ENCODE peak calls at places on chromosome 18, in eight cellular contexts. S is tibial nerve; X is WERI-Rb-1; F is psoas muscle; Y is CD8-positive, alpha-beta T cell; T is ovary; K is skeletal muscle cell; J is GM12865. V is an unnamed sample.

GRCh38 chr18:51668101-51668500 is 470.6 kb upstream of the MEX3C start:
- DNase-seq in Y (no peak), F (peak), J (peak), T (no peak), S (peak), K (no peak), X (peak), V (no peak)

GRCh38 chr18:1002653-1003178 is 98.0 kb downstream of the ADCYAP1 start:
- DNase-seq in X (no peak), K (no peak), S (no peak), T (no peak), Y (no peak), J (no peak), F (no peak), V (no peak)

GRCh38 chr18:31243740-31244512 is 74.0 kb upstream of the DSG1 start:
- DNase-seq in J (no peak), X (no peak), T (no peak), Y (no peak), S (no peak), F (no peak), K (no peak), V (no peak)

GRCh38 chr18:51342815-51343214 is 145.3 kb upstream of the MEX3C start:
- DNase-seq in J (no peak), S (no peak), X (no peak), F (no peak), T (no peak), Y (no peak), K (peak), V (no peak)

GRCh38 chr18:75208836-75209128 is 157 bp downstream of the PTGR3 start:
- DNase-seq in T (no peak), J (no peak), S (no peak), Y (peak), K (no peak), F (no peak), X (no peak), V (no peak)

GRCh38 chr18:6994719-6995430 is 122.7 kb downstream of the LAMA1 start:
- DNase-seq in Y (no peak), T (no peak), S (no peak), J (no peak), X (no peak), F (no peak), K (no peak), V (no peak)

GRCh38 chr18:6731197-6731596 is 1.7 kb downstream of the ARHGAP28 start:
- DNase-seq in K (peak), J (no peak), T (peak), X (no peak), Y (no peak), F (no peak), S (no peak), V (no peak)

GRCh38 chr18:66993492-66993891 is 389.6 kb upstream of the CDH19 start:
- DNase-seq in Y (no peak), K (no peak), X (no peak), F (no peak), J (no peak), T (no peak), S (no peak), V (no peak)

GRCh38 chr18:78757014-78757413 is 222.6 kb upstream of the SALL3 start:
- DNase-seq in J (no peak), T (no peak), X (no peak), K (no peak), Y (no peak), S (no peak), F (no peak), V (no peak)

GRCh38 chr18:46321954-46322353 is 217.8 kb downstream of the HAUS1 start:
- DNase-seq in F (no peak), J (no peak), X (no peak), K (no peak), S (no peak), T (no peak), Y (no peak), V (no peak)

GRCh38 chr18:24197412-24197811 is 58.5 kb downstream of the CABYR start:
- DNase-seq in Y (no peak), X (no peak), S (no peak), K (no peak), F (no peak), T (no peak), J (no peak), V (no peak)

GRCh38 chr18:59988098-59988706 is 88.4 kb downstream of the PMAIP1 start:
- DNase-seq in Y (peak), K (peak), S (no peak), F (peak), T (no peak), X (peak), J (peak), V (no peak)

GRCh38 chr18:5890261-5890605 is 5.1 kb downstream of the TMEM200C start:
- DNase-seq in K (no peak), X (peak), T (peak), S (no peak), Y (no peak), J (no peak), F (no peak), V (no peak)

GRCh38 chr18:12361770-12362378 is 15.2 kb downstream of the AFG3L2 start:
- DNase-seq in T (peak), K (no peak), J (no peak), S (no peak), X (no peak), Y (no peak), F (peak), V (no peak)

GRCh38 chr18:47790036-47790435 is 140.4 kb downstream of the SMAD2 start:
- DNase-seq in T (no peak), S (no peak), K (no peak), X (no peak), J (no peak), F (no peak), Y (no peak), V (no peak)

GRCh38 chr18:67035026-67035425 is 431.1 kb upstream of the CDH19 start:
- DNase-seq in T (no peak), F (no peak), S (no peak), Y (no peak), J (no peak), K (no peak), X (no peak), V (no peak)

GRCh38 chr18:36158261-36158867 is 28.7 kb downstream of the ELP2 start:
- DNase-seq in K (peak), J (no peak), X (no peak), T (no peak), S (no peak), F (no peak), Y (no peak), V (no peak)

GRCh38 chr18:62201870-62202269 is 14.8 kb downstream of the RELCH start:
- DNase-seq in Y (no peak), F (no peak), K (no peak), T (no peak), S (no peak), X (no peak), J (no peak), V (no peak)

GRCh38 chr18:79954791-79955190 is 3.3 kb upstream of the SLC66A2 start:
- DNase-seq in S (no peak), J (no peak), X (no peak), Y (no peak), T (no peak), F (no peak), K (no peak), V (no peak)

GRCh38 chr18:32389868-32390267 is 80.8 kb downstream of the GAREM1 start:
- DNase-seq in S (no peak), Y (no peak), K (no peak), T (no peak), J (no peak), X (no peak), F (no peak), V (no peak)

GRCh38 chr18:40313030-40313642 is 1641.9 kb upstream of the PIK3C3 start:
- DNase-seq in X (no peak), K (no peak), T (no peak), J (no peak), Y (no peak), F (no peak), S (no peak), V (no peak)

GRCh38 chr18:35610089-35610488 is 28.5 kb downstream of the GALNT1 start:
- DNase-seq in S (no peak), X (no peak), J (no peak), F (no peak), Y (no peak), T (no peak), K (no peak), V (no peak)

DNA sequence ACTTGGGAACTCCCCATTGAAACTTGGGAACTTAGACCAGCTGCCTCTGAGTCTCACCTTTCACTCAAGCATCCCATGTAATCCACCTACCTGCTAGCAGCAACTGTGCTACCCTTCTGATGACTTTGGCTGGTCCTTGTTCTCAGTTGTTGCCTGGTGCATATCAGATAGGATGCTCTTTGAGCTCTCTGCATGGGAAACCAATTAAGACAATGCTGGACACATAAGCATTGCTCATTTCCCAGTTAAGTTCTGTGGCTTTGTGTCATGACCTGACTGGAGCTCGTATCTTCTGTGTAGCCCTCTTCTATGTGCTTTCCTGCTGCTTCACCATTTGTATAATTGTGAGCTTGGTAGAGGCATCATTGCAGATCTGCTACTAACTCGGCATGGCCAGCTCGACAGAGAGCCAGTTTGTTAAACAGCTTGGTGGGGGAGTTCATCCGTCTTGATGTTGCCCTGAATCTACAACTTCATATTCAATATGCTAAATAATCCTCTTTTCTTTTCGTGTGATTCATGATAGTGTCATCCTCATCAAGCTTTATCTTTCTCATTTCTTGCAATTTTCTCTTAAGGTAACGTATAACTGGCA is 447.5 kb upstream of the SLC14A2 start:
- DNase-seq in K (peak), Y (no peak), S (no peak), J (no peak), T (no peak), F (no peak), X (no peak), V (no peak)
- H3K4me3 ChIP-seq in K (no peak), Y (no peak), S (no peak), J (no peak), T (no peak), F (no peak), X (no peak), V (no peak)

GRCh38 chr18:22045221-22045918 is 124.0 kb upstream of the GATA6 start:
- DNase-seq in X (no peak), K (no peak), F (no peak), J (no peak), T (no peak), S (no peak), Y (no peak), V (no peak)

GRCh38 chr18:22043837-22044236 is 125.6 kb upstream of the GATA6 start:
- DNase-seq in Y (no peak), X (no peak), J (no peak), T (no peak), K (no peak), F (no peak), S (no peak), V (no peak)

GRCh38 chr18:22046473-22046872 is 122.9 kb upstream of the GATA6 start:
- DNase-seq in Y (no peak), J (no peak), T (no peak), S (no peak), F (no peak), K (no peak), X (no peak), V (no peak)

GRCh38 chr18:22047485-22047884 is 121.9 kb upstream of the GATA6 start:
- DNase-seq in K (no peak), F (no peak), J (no peak), T (no peak), S (no peak), X (no peak), Y (no peak), V (no peak)

GRCh38 chr18:22044474-22045220 is 124.7 kb upstream of the GATA6 start:
- DNase-seq in F (no peak), J (no peak), X (no peak), K (no peak), Y (no peak), T (no peak), S (no peak), V (no peak)
- H3K4me3 ChIP-seq in F (no peak), J (no peak), X (no peak), K (no peak), Y (no peak), T (no peak), S (no peak), V (no peak)

DNA sequence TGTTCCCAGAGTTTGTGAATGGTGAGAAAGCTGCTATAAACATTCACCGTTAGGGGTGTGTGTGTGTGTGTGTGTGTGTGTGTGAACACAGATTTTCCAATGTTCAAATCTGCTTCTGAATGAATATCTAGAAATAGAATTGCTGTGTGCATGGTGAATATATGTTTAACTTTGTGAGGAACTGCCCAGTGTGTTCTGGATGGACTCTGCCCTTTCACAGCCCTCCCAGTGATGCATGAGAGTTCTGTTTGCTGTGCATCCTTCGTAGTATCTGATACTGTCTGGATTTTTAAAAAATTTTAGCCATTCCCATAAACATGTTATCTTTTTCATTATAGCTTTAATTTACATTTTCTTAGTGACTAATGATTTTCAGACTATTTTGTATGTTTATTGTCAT is 173.8 kb downstream of the GALR1 start:
- DNase-seq in S (no peak), J (no peak), X (no peak), Y (no peak), F (no peak), T (no peak), K (no peak), V (no peak)
- H3K4me3 ChIP-seq in S (no peak), J (no peak), X (no peak), Y (no peak), F (no peak), T (no peak), K (no peak), V (no peak)

DNA sequence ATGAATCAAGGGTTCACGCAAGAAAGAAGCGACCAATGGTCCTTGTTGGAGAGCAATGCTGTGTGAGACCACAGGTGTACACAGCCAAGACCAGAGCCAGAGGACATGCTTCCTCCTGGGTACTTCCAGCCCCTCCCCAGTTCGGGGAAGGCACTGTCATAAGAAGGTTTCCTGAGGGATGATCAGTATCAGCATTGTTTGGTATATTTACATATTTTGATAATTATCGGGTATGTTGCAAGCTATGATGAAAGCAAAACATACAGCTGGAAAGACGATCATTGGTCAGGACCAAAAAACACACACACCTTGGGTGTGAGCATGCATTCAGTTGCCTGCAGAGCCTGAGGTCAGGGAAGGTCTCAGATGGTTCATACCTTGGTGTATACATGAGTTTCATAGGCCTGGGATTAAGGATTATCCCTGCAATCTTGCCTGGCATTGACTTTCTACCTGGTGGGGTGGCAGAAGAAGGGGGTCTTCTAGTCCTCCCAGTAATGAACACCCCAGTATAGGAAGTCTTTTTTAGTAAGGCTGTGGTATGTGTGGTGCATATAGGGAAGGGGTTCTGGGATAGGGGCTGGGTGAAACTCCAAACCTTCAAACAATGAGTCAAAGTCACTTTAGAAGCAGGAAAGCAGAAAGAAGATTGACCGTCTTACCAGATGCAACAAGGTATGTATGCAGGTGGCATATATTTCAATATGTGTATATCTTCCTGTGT is 2.9 kb downstream of the SERPINB2 start:
- DNase-seq in F (no peak), S (no peak), X (no peak), J (no peak), Y (no peak), T (no peak), K (no peak), V (no peak)
- H3K4me3 ChIP-seq in F (no peak), S (no peak), X (no peak), J (no peak), Y (no peak), T (no peak), K (no peak), V (no peak)

GRCh38 chr18:58867281-58867961 is 2.7 kb downstream of the ZNF532 start:
- DNase-seq in K (no peak), S (no peak), Y (no peak), J (no peak), T (no peak), F (no peak), X (no peak), V (no peak)

GRCh38 chr18:58866261-58867232 is 1.9 kb downstream of the ZNF532 start:
- DNase-seq in T (no peak), S (no peak), K (no peak), J (no peak), Y (no peak), X (no peak), F (no peak), V (no peak)

GRCh38 chr18:58863539-58864145 is 1.0 kb upstream of the ZNF532 start:
- DNase-seq in X (peak), T (peak), Y (peak), S (no peak), K (no peak), F (peak), J (peak), V (no peak)

GRCh38 chr18:58865009-58865345 is 300 bp downstream of the ZNF532 start:
- DNase-seq in T (no peak), X (no peak), Y (no peak), S (no peak), F (no peak), J (no peak), K (no peak), V (no peak)

GRCh38 chr18:58865714-58866113 is 1.0 kb downstream of the ZNF532 start:
- DNase-seq in J (no peak), F (no peak), K (no peak), S (no peak), T (no peak), X (no peak), Y (no peak), V (no peak)
- H3K4me3 ChIP-seq in J (no peak), F (peak), K (peak), S (no peak), T (no peak), X (no peak), Y (no peak), V (peak)

GRCh38 chr18:37567061-37567993 is 1.7 kb upstream of the CELF4 start:
- DNase-seq in J (no peak), Y (no peak), F (no peak), X (no peak), S (no peak), T (no peak), K (no peak), V (no peak)
- H3K4me3 ChIP-seq in J (no peak), Y (no peak), F (peak), X (peak), S (peak), T (peak), K (peak), V (peak)

DNA sequence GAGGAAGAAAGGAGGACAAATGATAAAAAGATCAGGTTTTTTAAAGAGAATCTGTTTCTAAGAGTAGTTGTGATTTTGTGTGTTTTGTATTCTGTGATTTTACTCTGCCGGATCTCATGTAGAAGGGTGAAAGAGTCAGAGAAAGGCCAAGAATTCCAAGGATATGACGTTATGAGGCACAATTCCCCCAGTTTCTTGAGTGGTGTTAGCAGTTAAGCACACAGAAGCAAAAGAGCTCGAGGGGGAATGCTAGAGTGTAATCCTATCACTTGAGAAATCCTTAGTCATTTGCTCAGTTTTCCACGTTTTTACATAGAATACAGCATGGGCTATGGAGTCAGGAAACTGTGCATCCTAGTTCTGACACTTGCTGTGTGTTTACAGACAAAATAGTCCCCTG is 34.8 kb downstream of the METTL4 start:
- DNase-seq in Y (no peak), T (no peak), J (no peak), F (no peak), S (no peak), X (no peak), K (peak), V (no peak)
- H3K4me3 ChIP-seq in Y (no peak), T (no peak), J (no peak), F (no peak), S (no peak), X (no peak), K (no peak), V (peak)

DNA sequence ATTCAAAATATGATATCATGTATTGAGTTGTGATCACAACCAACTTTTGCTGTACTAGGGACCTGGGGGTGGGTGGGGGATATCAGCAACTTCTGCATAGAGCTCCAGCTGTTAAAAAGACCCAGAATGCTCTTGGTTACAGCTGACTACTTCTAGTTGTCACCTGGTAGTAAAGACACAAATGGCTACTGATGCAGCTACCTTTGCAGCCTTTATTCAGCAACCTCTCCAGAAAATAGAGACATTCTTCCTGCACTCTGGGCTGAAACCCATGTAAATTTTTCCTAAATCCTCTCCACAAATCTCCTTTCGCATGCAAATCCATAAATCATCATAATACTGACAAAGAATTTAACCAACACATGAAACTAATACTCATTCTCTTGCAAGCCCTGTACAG is 238.3 kb downstream of the TCF4 start:
- DNase-seq in X (no peak), F (no peak), J (no peak), K (no peak), Y (no peak), S (no peak), T (no peak), V (no peak)
- H3K4me3 ChIP-seq in X (no peak), F (no peak), J (no peak), K (no peak), Y (no peak), S (no peak), T (no peak), V (no peak)